ENCODE peak calls at places on chromosomes 3 and 15, in five cellular contexts. One of them, this sample, is unnamed. For H3K9me3, the result is how much of the 10 kb centered on the place peaks cover.

GRCh38 chr15:75145027-75145841 is 56.4 kb upstream of the C15orf39 start:
- DNase-seq in NT2/D1: no peak
- DNase-seq in PC-3: peak
- DNase-seq in body of pancreas: no peak
- DNase-seq in right atrium auricular region: no peak
- DNase-seq in this sample: no peak

GRCh38 chr15:70947369-70948335 is 55.0 kb downstream of the LRRC49 start:
- DNase-seq in NT2/D1: no peak
- DNase-seq in right atrium auricular region: no peak
- DNase-seq in PC-3: no peak
- DNase-seq in body of pancreas: no peak
- DNase-seq in this sample: no peak

GRCh38 chr3:12218161-12218560 is 59.4 kb upstream of the TIMP4 start:
- DNase-seq in right atrium auricular region: no peak
- DNase-seq in NT2/D1: no peak
- DNase-seq in body of pancreas: no peak
- DNase-seq in PC-3: no peak
- DNase-seq in this sample: no peak

GRCh38 chr3:42702066-42702951 is at the start of gene HHATL:
- DNase-seq in right atrium auricular region: peak
- DNase-seq in NT2/D1: no peak
- DNase-seq in PC-3: no peak
- DNase-seq in body of pancreas: no peak
- DNase-seq in this sample: peak

GRCh38 chr3:51338632-51339031 is 46.5 kb upstream of the MANF start:
- DNase-seq in body of pancreas: no peak
- DNase-seq in NT2/D1: no peak
- DNase-seq in right atrium auricular region: peak
- DNase-seq in PC-3: no peak
- DNase-seq in this sample: no peak

GRCh38 chr15:41490355-41490754 is 3.3 kb upstream of the ITPKA start:
- DNase-seq in body of pancreas: no peak
- DNase-seq in right atrium auricular region: no peak
- DNase-seq in PC-3: peak
- DNase-seq in NT2/D1: no peak
- DNase-seq in this sample: no peak

GRCh38 chr15:71784719-71785118 is 25.6 kb upstream of the NR2E3 start:
- DNase-seq in body of pancreas: no peak
- DNase-seq in NT2/D1: no peak
- DNase-seq in PC-3: no peak
- DNase-seq in right atrium auricular region: no peak
- DNase-seq in this sample: no peak

GRCh38 chr3:198061119-198062067 is 101.4 kb downstream of the LMLN start:
- DNase-seq in right atrium auricular region: no peak
- DNase-seq in PC-3: no peak
- DNase-seq in NT2/D1: no peak
- DNase-seq in body of pancreas: no peak
- DNase-seq in this sample: no peak

GRCh38 chr15:66760968-66761722 is 59.1 kb downstream of the SMAD6 start:
- DNase-seq in right atrium auricular region: peak
- DNase-seq in NT2/D1: no peak
- DNase-seq in PC-3: no peak
- DNase-seq in body of pancreas: no peak
- DNase-seq in this sample: peak

GRCh38 chr3:39189648-39190269 is 2.6 kb downstream of the XIRP1 start:
- DNase-seq in NT2/D1: peak
- DNase-seq in right atrium auricular region: peak
- DNase-seq in PC-3: peak
- DNase-seq in body of pancreas: peak
- DNase-seq in this sample: peak

GRCh38 chr3:42582474-42583070 is 805 bp upstream of the SEC22C start:
- DNase-seq in right atrium auricular region: no peak
- DNase-seq in body of pancreas: no peak
- DNase-seq in PC-3: no peak
- DNase-seq in NT2/D1: peak
- DNase-seq in this sample: no peak

GRCh38 chr15:73873889-73874511 is 636 bp downstream of the TBC1D21 start:
- DNase-seq in NT2/D1: peak
- DNase-seq in right atrium auricular region: no peak
- DNase-seq in body of pancreas: peak
- DNase-seq in PC-3: peak
- DNase-seq in this sample: peak

DNA sequence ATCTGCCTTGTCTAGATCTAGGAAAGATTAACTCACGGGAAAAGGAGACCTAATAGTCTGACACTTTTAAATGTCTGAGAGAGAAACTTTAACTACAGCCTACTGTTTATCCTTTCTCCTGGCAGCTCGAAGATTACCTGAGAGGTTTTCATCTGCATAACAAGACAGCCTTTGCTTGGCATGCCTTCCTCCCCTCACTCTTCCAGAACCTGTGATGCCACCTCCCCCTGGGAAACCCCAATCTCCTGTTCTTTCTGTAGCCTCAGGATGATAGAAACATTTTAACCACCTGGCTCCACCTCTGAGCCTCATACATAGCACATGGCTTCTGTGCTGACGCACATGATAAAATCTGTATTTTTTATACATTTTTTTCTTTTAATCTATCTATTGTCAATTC is 420.8 kb downstream of the CNTN6 start:
- DNase-seq in body of pancreas: no peak
- DNase-seq in right atrium auricular region: no peak
- DNase-seq in PC-3: no peak
- DNase-seq in NT2/D1: peak
- DNase-seq in this sample: no peak
- H3K9me3 ChIP-seq in body of pancreas: under half
- H3K9me3 ChIP-seq in right atrium auricular region: under half
- H3K9me3 ChIP-seq in PC-3: under half
- H3K9me3 ChIP-seq in NT2/D1: under half
- H3K9me3 ChIP-seq in this sample: under half

GRCh38 chr3:28673438-28673837 is 324.8 kb upstream of the AZI2 start:
- DNase-seq in body of pancreas: no peak
- DNase-seq in right atrium auricular region: no peak
- DNase-seq in PC-3: no peak
- DNase-seq in NT2/D1: no peak
- DNase-seq in this sample: no peak

GRCh38 chr3:28680050-28680449 is 331.4 kb upstream of the AZI2 start:
- DNase-seq in PC-3: no peak
- DNase-seq in NT2/D1: no peak
- DNase-seq in right atrium auricular region: no peak
- DNase-seq in body of pancreas: no peak
- DNase-seq in this sample: no peak

GRCh38 chr3:28674212-28674611 is 325.6 kb upstream of the AZI2 start:
- DNase-seq in right atrium auricular region: no peak
- DNase-seq in PC-3: no peak
- DNase-seq in NT2/D1: no peak
- DNase-seq in body of pancreas: no peak
- DNase-seq in this sample: no peak

GRCh38 chr3:28678083-28678482 is 329.5 kb upstream of the AZI2 start:
- DNase-seq in right atrium auricular region: no peak
- DNase-seq in NT2/D1: no peak
- DNase-seq in PC-3: no peak
- DNase-seq in body of pancreas: no peak
- DNase-seq in this sample: no peak

GRCh38 chr3:28677581-28677980 is 329.0 kb upstream of the AZI2 start:
- DNase-seq in right atrium auricular region: peak
- DNase-seq in body of pancreas: no peak
- DNase-seq in NT2/D1: no peak
- DNase-seq in PC-3: no peak
- DNase-seq in this sample: no peak
- H3K9me3 ChIP-seq in right atrium auricular region: under half
- H3K9me3 ChIP-seq in body of pancreas: under half
- H3K9me3 ChIP-seq in NT2/D1: under half
- H3K9me3 ChIP-seq in PC-3: under half
- H3K9me3 ChIP-seq in this sample: under half

DNA sequence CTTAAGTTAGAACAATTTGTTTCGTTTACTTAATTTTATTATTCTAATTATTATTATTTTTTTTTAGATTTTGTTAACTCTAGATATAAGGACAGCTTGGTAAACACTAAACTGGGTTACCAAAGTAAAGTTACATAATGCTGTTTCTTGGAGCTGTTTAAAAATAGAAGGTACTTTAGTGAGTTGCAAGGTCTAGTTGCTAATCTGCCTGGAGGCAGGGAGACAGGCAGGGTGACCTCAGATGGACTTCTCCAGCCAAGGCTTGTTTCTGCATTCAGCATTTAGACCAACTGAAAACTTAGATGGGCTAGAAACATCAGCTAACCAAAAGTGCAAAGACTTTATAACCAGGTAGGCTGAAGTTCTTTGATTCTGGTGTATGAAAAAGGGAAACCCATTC is 336.4 kb upstream of the GRM7 start:
- DNase-seq in right atrium auricular region: no peak
- DNase-seq in PC-3: no peak
- DNase-seq in NT2/D1: no peak
- DNase-seq in body of pancreas: no peak
- DNase-seq in this sample: no peak
- H3K9me3 ChIP-seq in right atrium auricular region: under half
- H3K9me3 ChIP-seq in PC-3: under half
- H3K9me3 ChIP-seq in NT2/D1: under half
- H3K9me3 ChIP-seq in body of pancreas: under half
- H3K9me3 ChIP-seq in this sample: under half

DNA sequence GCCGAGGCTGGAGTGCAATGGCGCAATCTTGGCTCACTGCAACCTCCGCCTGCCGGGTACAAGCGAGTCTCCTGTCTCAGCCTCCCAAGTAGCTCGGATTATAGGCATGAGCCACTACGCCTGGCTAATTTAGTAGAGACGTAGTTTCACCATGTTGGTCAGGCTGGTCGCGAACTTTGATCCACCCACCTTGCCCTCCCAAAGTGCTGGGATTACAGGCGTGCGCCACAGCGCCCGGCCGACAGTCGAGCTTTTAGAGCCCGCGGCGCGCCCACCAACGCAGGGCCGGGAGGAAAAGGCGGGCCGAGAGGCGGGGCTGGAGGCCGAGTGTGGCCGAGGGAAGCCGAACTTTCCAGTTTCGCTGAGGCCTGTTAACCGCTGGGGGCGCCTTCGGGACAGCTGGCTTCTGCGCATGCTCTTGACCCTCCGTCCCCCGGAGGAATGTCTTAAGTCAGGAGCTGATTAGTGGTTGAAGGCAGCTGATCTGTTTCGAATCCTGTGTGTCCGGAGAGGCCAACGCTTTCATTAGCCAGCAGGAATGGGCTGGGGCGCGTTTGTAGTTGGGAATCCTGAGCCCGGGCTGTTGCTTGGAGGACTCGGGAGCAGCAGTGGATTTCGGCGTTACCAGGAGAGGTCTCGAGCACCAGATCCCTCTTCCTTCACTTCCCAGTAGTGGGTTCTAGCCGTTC is 10.0 kb downstream of the RPLP1 start:
- DNase-seq in PC-3: peak
- DNase-seq in body of pancreas: peak
- DNase-seq in NT2/D1: peak
- DNase-seq in right atrium auricular region: peak
- DNase-seq in this sample: peak
- H3K9me3 ChIP-seq in PC-3: under half
- H3K9me3 ChIP-seq in body of pancreas: under half
- H3K9me3 ChIP-seq in NT2/D1: under half
- H3K9me3 ChIP-seq in right atrium auricular region: under half
- H3K9me3 ChIP-seq in this sample: under half

GRCh38 chr15:85116494-85116893 is 134.8 kb downstream of the PDE8A start:
- DNase-seq in NT2/D1: no peak
- DNase-seq in right atrium auricular region: no peak
- DNase-seq in body of pancreas: no peak
- DNase-seq in PC-3: no peak
- DNase-seq in this sample: no peak

GRCh38 chr15:85116925-85117646 is 135.4 kb downstream of the PDE8A start:
- DNase-seq in NT2/D1: no peak
- DNase-seq in right atrium auricular region: no peak
- DNase-seq in body of pancreas: no peak
- DNase-seq in PC-3: no peak
- DNase-seq in this sample: no peak

GRCh38 chr15:85118581-85118980 is 136.9 kb downstream of the PDE8A start:
- DNase-seq in body of pancreas: no peak
- DNase-seq in PC-3: no peak
- DNase-seq in right atrium auricular region: no peak
- DNase-seq in NT2/D1: no peak
- DNase-seq in this sample: peak

GRCh38 chr15:85116066-85116465 is 134.4 kb downstream of the PDE8A start:
- DNase-seq in body of pancreas: no peak
- DNase-seq in right atrium auricular region: no peak
- DNase-seq in NT2/D1: no peak
- DNase-seq in PC-3: peak
- DNase-seq in this sample: no peak

DNA sequence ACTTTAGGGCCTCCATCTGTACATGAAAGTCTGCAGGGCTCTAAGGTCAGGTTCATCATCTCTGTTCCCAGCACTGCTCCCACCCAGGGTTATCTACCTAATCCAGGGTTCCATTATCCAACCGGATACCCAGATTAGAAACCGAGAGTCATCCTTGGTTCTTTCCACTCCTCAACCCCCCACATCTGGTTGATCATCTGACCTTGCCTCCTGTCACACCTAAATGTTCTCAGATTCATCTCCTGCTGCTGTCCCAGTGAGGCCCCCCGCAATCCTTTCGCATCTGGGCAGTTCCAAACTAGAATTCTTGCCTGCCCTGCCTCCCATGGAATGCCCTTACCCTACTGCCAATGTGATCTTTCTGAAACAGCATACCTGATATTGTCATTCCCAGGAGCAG is 136.5 kb downstream of the PDE8A start:
- DNase-seq in right atrium auricular region: no peak
- DNase-seq in NT2/D1: no peak
- DNase-seq in PC-3: no peak
- DNase-seq in body of pancreas: no peak
- DNase-seq in this sample: no peak
- H3K9me3 ChIP-seq in right atrium auricular region: under half
- H3K9me3 ChIP-seq in NT2/D1: under half
- H3K9me3 ChIP-seq in PC-3: under half
- H3K9me3 ChIP-seq in body of pancreas: under half
- H3K9me3 ChIP-seq in this sample: under half

DNA sequence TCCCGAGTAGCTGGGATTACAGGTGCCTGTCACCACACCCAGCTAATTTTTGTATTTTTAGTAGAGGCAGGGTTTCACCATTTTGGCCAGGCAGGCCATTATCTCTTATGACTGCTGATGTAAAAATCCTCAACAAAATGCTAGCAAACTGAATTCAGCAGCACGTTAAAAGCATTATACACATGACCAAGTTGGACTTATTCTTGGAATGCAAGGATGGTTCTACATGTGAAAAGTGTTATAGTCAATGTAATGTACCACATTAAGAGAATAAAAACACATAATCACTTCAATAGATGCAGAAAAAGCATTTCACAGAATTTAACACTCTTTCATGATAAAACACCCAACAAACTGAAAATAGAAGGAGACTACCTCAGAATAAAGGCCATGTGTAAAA is 20.2 kb downstream of the RNF13 start:
- DNase-seq in right atrium auricular region: no peak
- DNase-seq in NT2/D1: no peak
- DNase-seq in PC-3: no peak
- DNase-seq in body of pancreas: no peak
- DNase-seq in this sample: no peak
- H3K9me3 ChIP-seq in right atrium auricular region: under half
- H3K9me3 ChIP-seq in NT2/D1: half or more
- H3K9me3 ChIP-seq in PC-3: under half
- H3K9me3 ChIP-seq in body of pancreas: under half
- H3K9me3 ChIP-seq in this sample: under half

This sample was measured in adrenal gland.